ENCODE peak calls at places on chromosomes 11 and 22, in six cellular contexts. F is CD8-positive, alpha-beta memory T cell; B is Peyer's patch; C is sigmoid colon; A is effector memory CD4-positive, alpha-beta T cell; Q is cardiac muscle cell. O is an unnamed sample.

GRCh38 chr11:119195680-119196079 is 10.4 kb downstream of the NHERF4 start:
- DNase-seq in Q (peak; percentile 73), F (no peak), A (no peak), C (no peak), B (peak; percentile 73), O (peak; percentile 80)

GRCh38 chr11:3050386-3051325 is 6.6 kb downstream of the CARS1 start:
- DNase-seq in A (no peak), F (no peak), B (no peak), Q (no peak), C (no peak), O (no peak)

GRCh38 chr11:12517306-12517705 is 139.9 kb downstream of the PARVA start:
- DNase-seq in F (no peak), Q (no peak), B (no peak), C (peak; percentile 55), A (no peak), O (no peak)

GRCh38 chr11:62854825-62855570 is 15.6 kb upstream of the WDR74 start:
- DNase-seq in B (no peak), Q (no peak), C (no peak), F (no peak), A (no peak), O (no peak)

GRCh38 chr11:19116315-19116970 is 525 bp upstream of the ZDHHC13 start:
- DNase-seq in Q (no peak), C (no peak), F (no peak), A (no peak), B (no peak), O (no peak)

GRCh38 chr11:79066456-79067354 is 374.1 kb downstream of the TENM4 start:
- DNase-seq in F (no peak), B (no peak), A (no peak), Q (peak; percentile 43), C (no peak), O (no peak)

GRCh38 chr22:46073683-46074504 is 76.4 kb upstream of the PPARA start:
- DNase-seq in C (peak; percentile 89), B (peak; percentile 55), F (no peak), Q (peak; percentile 59), A (no peak), O (peak; percentile 68)

GRCh38 chr11:129346916-129347315 is 28.7 kb upstream of the BARX2 start:
- DNase-seq in C (no peak), F (no peak), Q (peak; percentile 9), B (no peak), A (no peak), O (no peak)

GRCh38 chr22:39920134-39920743 is 19.4 kb downstream of the GRAP2 start:
- DNase-seq in B (no peak), Q (no peak), C (no peak), A (peak; percentile 32), F (peak; percentile 49), O (no peak)

GRCh38 chr11:91326280-91326679 is 898.3 kb upstream of the FAT3 start:
- DNase-seq in C (no peak), Q (no peak), A (no peak), B (no peak), F (no peak), O (no peak)

GRCh38 chr22:44289429-44290171 is 23.2 kb downstream of the SHISAL1 start:
- DNase-seq in Q (no peak), A (no peak), C (no peak), F (no peak), B (no peak), O (no peak)

GRCh38 chr11:32433249-32434115 is 1.9 kb downstream of the WT1 start:
- DNase-seq in F (no peak), Q (peak; percentile 50), A (no peak), C (no peak), B (no peak), O (no peak)
- H3K4me3 ChIP-seq in F (no peak overlapping the region), Q (peak overlapping the region; percentile 22), A (no peak overlapping the region), C (peak overlapping the region; percentile 4), B (no peak overlapping the region), O (no peak overlapping the region)

DNA sequence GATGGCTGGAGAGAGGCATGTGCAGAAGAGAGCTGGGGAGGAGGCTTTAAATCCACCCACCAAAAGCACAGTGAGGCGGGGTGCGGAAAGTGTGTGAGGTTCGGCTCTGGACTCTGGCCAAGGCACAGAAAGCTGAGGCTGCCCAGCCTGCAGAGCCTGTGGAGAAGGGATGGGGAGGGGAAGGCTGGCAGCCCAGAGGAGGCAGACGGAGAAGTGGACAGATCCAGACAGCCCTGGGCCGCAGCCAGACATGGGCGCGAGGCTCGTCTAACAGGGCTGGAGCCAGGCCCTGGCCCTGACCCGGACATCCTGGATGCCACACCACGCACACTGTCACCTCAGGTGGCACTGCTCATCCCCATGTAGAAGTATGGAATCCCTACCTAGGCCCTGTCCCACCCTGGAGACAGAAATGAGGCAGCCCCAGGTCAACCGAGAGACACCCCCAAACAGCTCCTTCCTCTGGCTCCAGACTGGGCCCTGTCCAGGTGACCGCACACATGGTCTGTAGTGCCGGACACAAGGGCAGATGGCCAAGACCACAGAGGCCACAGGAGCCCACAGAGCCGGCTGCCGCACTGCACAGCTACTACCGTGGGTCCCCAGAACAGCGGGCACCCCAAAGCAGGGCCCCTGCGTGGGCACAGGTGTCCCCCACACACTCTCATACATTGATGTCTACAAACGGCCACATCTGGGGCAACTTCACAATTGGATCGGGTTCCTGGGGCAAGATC is 16.6 kb upstream of the MOB2 start:
- DNase-seq in A (no peak), Q (no peak), B (no peak), F (no peak), C (peak; percentile 91), O (no peak)
- H3K4me1 ChIP-seq in A (peaks cover 5% of the 10 kb centered on the region), Q (peaks cover 7% of the 10 kb centered on the region), B (peaks cover 35% of the 10 kb centered on the region), F (no peaks in the 10 kb centered on the region), C (peaks cover 75% of the 10 kb centered on the region), O (no peaks in the 10 kb centered on the region)

GRCh38 chr11:35974878-35975578 is 31.2 kb downstream of the LDLRAD3 start:
- DNase-seq in C (no peak), F (no peak), B (no peak), A (no peak), Q (no peak), O (no peak)
- H3K27ac ChIP-seq in C (no peak overlapping the region), F (no peak overlapping the region), B (no peak overlapping the region), A (no peak overlapping the region), Q (no peak overlapping the region), O (no peak overlapping the region)

DNA sequence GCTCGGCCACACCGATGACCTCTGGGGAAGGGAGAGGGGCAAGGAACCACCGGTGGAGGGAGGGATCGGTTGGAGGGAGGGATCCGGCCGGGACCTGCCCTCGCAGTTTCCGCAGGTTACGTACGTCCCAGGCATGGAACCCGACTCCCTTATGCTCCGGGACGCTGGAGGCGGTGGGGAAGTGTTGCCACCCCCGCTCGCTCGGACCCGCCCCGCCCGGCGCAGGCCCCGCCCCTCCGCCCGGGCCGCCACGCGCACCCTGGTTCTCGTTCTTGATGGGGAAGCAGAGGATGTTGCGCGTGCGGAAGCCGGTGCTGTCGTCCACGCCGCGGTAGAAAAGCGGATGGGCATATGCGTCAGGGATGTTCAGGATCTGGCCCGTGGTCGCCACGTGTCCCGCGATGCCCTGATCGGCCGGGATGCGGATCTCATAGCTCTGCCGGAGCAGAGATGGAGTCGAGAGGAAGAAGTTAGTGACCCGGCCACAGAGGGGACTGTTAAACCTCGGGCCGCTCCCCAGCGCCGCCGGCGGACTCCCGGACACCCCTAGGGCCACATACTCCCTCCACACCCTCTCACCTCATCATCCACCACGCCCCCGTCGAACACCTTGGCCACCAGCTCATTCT is 89.8 kb downstream of the PDE2A start:
- DNase-seq in C (peak; percentile 83), A (peak; percentile 33), Q (peak; percentile 37), F (peak; percentile 54), B (peak; percentile 81), O (no peak)
- H3K4me3 ChIP-seq in C (no peak overlapping the region), A (peak overlapping the region; percentile 53), Q (peak overlapping the region; percentile 2), F (peak overlapping the region; percentile 55), B (no peak overlapping the region), O (no peak overlapping the region)

GRCh38 chr22:23222875-23223565 is 42.7 kb downstream of the BCR start:
- DNase-seq in Q (no peak), C (no peak), B (no peak), F (no peak), A (no peak), O (no peak)
- H3K4me1 ChIP-seq in Q (peaks cover 41% of the 10 kb centered on the region), C (peaks cover 70% of the 10 kb centered on the region), B (peaks cover 60% of the 10 kb centered on the region), F (peaks cover 99% of the 10 kb centered on the region), A (peaks cover 85% of the 10 kb centered on the region), O (peaks cover 21% of the 10 kb centered on the region)